ENCODE peak calls at places on chromosome 12, in nine cellular contexts. K is endodermal cell, N is H7, L is thyroid gland, A is IMR-90, Z is neuronal stem cell, H is SK-N-SH, F is lung, C is tibial nerve. E is an unnamed sample. For H3K36me3, the result is how much of the 10 kb centered on the place peaks cover.

GRCh38 chr12:76680940-76681339 is 83.0 kb upstream of the ZDHHC17 start:
- DNase-seq in K (no peak), N (no peak), L (no peak), A (peak), Z (no peak), H (no peak), F (no peak), C (no peak), E (peak)

GRCh38 chr12:57135939-57136338 is 7.7 kb downstream of the LRP1 start:
- DNase-seq in K (peak), N (peak), L (no peak), A (peak), Z (no peak), H (peak), F (no peak), C (no peak), E (peak)

GRCh38 chr12:133227281-133227852 is 8.3 kb downstream of the ANHX start:
- DNase-seq in K (no peak), N (peak), L (no peak), A (no peak), Z (no peak), H (no peak), F (no peak), C (no peak), E (no peak)

GRCh38 chr12:58916891-58917570 is 3.3 kb downstream of the LRIG3 start:
- DNase-seq in K (no peak), N (no peak), L (no peak), A (peak), Z (no peak), H (no peak), F (no peak), C (no peak), E (peak)

GRCh38 chr12:29796823-29797263 is 13.1 kb upstream of the TMTC1 start:
- DNase-seq in K (no peak), N (no peak), L (no peak), A (peak), Z (no peak), H (no peak), F (no peak), C (no peak), E (peak)

GRCh38 chr12:126163984-126164383 is 1098.7 kb downstream of the AACS start:
- DNase-seq in K (no peak), N (no peak), L (no peak), A (no peak), Z (no peak), H (no peak), F (no peak), C (no peak), E (no peak)

GRCh38 chr12:57170408-57170807 is 23.0 kb upstream of the LRP1-AS start:
- DNase-seq in K (no peak), N (no peak), L (no peak), A (no peak), Z (no peak), H (no peak), F (no peak), C (no peak), E (no peak)

GRCh38 chr12:10189653-10190052 is 10.8 kb downstream of the TMEM52B start:
- DNase-seq in K (peak), N (no peak), L (no peak), A (peak), Z (no peak), H (no peak), F (no peak), C (no peak), E (no peak)

GRCh38 chr12:15613981-15614380 is 175.2 kb downstream of the EPS8 start:
- DNase-seq in K (no peak), N (no peak), L (no peak), A (no peak), Z (no peak), H (no peak), F (no peak), C (no peak), E (peak)

GRCh38 chr12:121021754-121022153 is 5.5 kb upstream of the C12orf43 start:
- DNase-seq in K (no peak), N (no peak), L (no peak), A (no peak), Z (no peak), H (no peak), F (no peak), C (no peak), E (no peak)

GRCh38 chr12:121026274-121027045 is 10.2 kb upstream of the C12orf43 start:
- DNase-seq in K (peak), N (peak), L (no peak), A (no peak), Z (no peak), H (peak), F (no peak), C (no peak), E (no peak)

GRCh38 chr12:121023799-121024198 is 7.5 kb upstream of the C12orf43 start:
- DNase-seq in K (no peak), N (no peak), L (no peak), A (no peak), Z (no peak), H (no peak), F (no peak), C (no peak), E (no peak)

GRCh38 chr12:121025442-121026226 is 9.3 kb upstream of the C12orf43 start:
- DNase-seq in K (no peak), N (no peak), L (no peak), A (no peak), Z (no peak), H (no peak), F (no peak), C (no peak), E (no peak)

GRCh38 chr12:121022713-121023112 is 6.4 kb upstream of the C12orf43 start:
- DNase-seq in K (no peak), N (no peak), L (no peak), A (no peak), Z (no peak), H (no peak), F (no peak), C (no peak), E (no peak)
- H3K36me3 ChIP-seq in K (under half), N (under half), L (under half), A (under half), Z (under half), H (under half), F (under half), C (under half), E (under half)

GRCh38 chr12:11731455-11731854 is 82.0 kb downstream of the ETV6 start:
- DNase-seq in K (no peak), N (no peak), L (no peak), A (peak), Z (no peak), H (no peak), F (no peak), C (no peak), E (peak)
- H3K4me3 ChIP-seq in K (no peak), N (no peak), L (no peak), A (no peak), Z (no peak), H (no peak), F (no peak), C (no peak), E (no peak)

GRCh38 chr12:99486277-99486676 is 161.3 kb upstream of the GARIN6 start:
- DNase-seq in K (no peak), N (no peak), L (no peak), A (no peak), Z (no peak), H (no peak), F (no peak), C (no peak), E (no peak)
- H3K36me3 ChIP-seq in K (under half), N (under half), L (under half), A (under half), Z (under half), H (under half), F (under half), C (under half), E (under half)

DNA sequence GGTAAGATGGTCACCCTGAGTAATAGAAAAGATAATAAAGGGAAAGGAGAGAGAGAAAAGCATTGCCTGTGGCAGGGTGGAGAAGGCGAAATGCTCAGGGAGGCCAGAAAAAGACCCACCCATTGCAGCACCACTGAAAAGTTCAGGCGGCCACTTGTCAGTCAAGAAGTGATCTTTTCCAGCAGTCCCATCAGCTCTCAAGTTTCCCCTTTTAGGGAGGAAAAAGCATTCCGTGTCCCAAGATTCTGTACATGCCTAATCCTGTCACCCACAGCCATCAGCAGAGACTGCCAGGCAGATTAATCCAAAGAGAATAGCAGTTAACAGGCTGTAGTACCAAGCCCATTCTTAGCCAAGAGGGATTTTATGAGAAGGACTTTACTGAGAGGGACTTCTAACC is 11.9 kb downstream of the SLC38A1 start:
- DNase-seq in K (no peak), N (no peak), L (no peak), A (no peak), Z (no peak), H (no peak), F (no peak), C (no peak), E (no peak)
- H3K4me3 ChIP-seq in K (no peak), N (no peak), L (no peak), A (no peak), Z (no peak), H (no peak), F (no peak), C (no peak), E (no peak)